ENCODE peak calls at places on chromosome 2, in eight cellular contexts. X is cardiac fibroblast, U is NCI-H1417 treated with DMSO at 0.1 percent for 48 hours, Z is HS-5, P is amniotic stem cell, S is left cardiac atrium, T is T-helper 22 cell, Q is GM19239. B is an unnamed sample.

GRCh38 chr2:203579131-203579643 is 44.1 kb upstream of the RAPH1 start:
- DNase-seq in X (peak), U (no peak), Z (no peak), P (no peak), S (no peak), T (no peak), Q (peak), B (peak)

GRCh38 chr2:173590278-173590811 is 235.7 kb downstream of the CDCA7 start:
- DNase-seq in X (peak), U (no peak), Z (peak), P (peak), S (peak), T (no peak), Q (no peak), B (peak)

GRCh38 chr2:128487650-128488387 is 169.2 kb upstream of the HS6ST1 start:
- DNase-seq in X (no peak), U (no peak), Z (no peak), P (no peak), S (no peak), T (no peak), Q (no peak), B (no peak)

GRCh38 chr2:133837441-133838090 is 269.3 kb upstream of the NCKAP5 start:
- DNase-seq in X (peak), U (no peak), Z (peak), P (no peak), S (no peak), T (no peak), Q (no peak), B (peak)

GRCh38 chr2:88590998-88591613 is 36.2 kb downstream of the EIF2AK3 start:
- DNase-seq in X (peak), U (no peak), Z (no peak), P (peak), S (no peak), T (no peak), Q (peak), B (peak)

GRCh38 chr2:126884861-126885481 is 13.7 kb upstream of the TEX51 start:
- DNase-seq in X (no peak), U (no peak), Z (no peak), P (no peak), S (no peak), T (no peak), Q (no peak), B (no peak)

GRCh38 chr2:113126845-113127645 is at the start of gene IL1RN:
- DNase-seq in X (no peak), U (no peak), Z (no peak), P (no peak), S (no peak), T (no peak), Q (no peak), B (no peak)

GRCh38 chr2:1804251-1804855 is 60.0 kb upstream of the PXDN start:
- DNase-seq in X (no peak), U (no peak), Z (no peak), P (no peak), S (no peak), T (no peak), Q (no peak), B (no peak)

GRCh38 chr2:96091141-96091710 is 25.1 kb downstream of the ADRA2B start:
- DNase-seq in X (no peak), U (no peak), Z (no peak), P (no peak), S (no peak), T (no peak), Q (no peak), B (peak)

GRCh38 chr2:229901819-229902218 is 20.0 kb downstream of the TRIP12 start:
- DNase-seq in X (peak), U (no peak), Z (peak), P (peak), S (no peak), T (no peak), Q (no peak), B (peak)

GRCh38 chr2:182898718-182899117 is 32.3 kb upstream of the FRZB start:
- DNase-seq in X (no peak), U (no peak), Z (no peak), P (no peak), S (no peak), T (no peak), Q (no peak), B (no peak)

GRCh38 chr2:10772201-10772867 is 40.3 kb downstream of the PDIA6 start:
- DNase-seq in X (no peak), U (no peak), Z (no peak), P (no peak), S (no peak), T (no peak), Q (no peak), B (no peak)

GRCh38 chr2:156458229-156458584 is 22.0 kb downstream of the GPD2 start:
- DNase-seq in X (peak), U (no peak), Z (no peak), P (no peak), S (no peak), T (no peak), Q (no peak), B (no peak)

GRCh38 chr2:64799592-64800252 is 146.0 kb upstream of the SERTAD2 start:
- DNase-seq in X (no peak), U (no peak), Z (no peak), P (no peak), S (no peak), T (no peak), Q (no peak), B (no peak)

GRCh38 chr2:206071832-206072231 is 14.1 kb downstream of the INO80D start:
- DNase-seq in X (no peak), U (no peak), Z (no peak), P (no peak), S (no peak), T (no peak), Q (no peak), B (no peak)

GRCh38 chr2:43934567-43934966 is 61.2 kb downstream of the LRPPRC start:
- DNase-seq in X (peak), U (no peak), Z (no peak), P (no peak), S (no peak), T (no peak), Q (no peak), B (no peak)

GRCh38 chr2:36560726-36561125 is 37.2 kb downstream of the FEZ2 start:
- DNase-seq in X (no peak), U (no peak), Z (no peak), P (no peak), S (no peak), T (no peak), Q (no peak), B (no peak)